ENCODE peak calls at places on chromosomes 12 and 14, in four cellular contexts. One of them, this sample, is unnamed.

GRCh38 chr14:65010211-65010931 is 23.7 kb downstream of the FNTB start:
- DNase-seq in HuH-7.5: no peak
- DNase-seq in CD4-positive, alpha-beta memory T cell: no peak
- DNase-seq in brain microvascular endothelial cell: no peak
- DNase-seq in this sample: no peak

GRCh38 chr12:120438495-120439198 is 734 bp downstream of the COX6A1 start:
- DNase-seq in HuH-7.5: no peak
- DNase-seq in CD4-positive, alpha-beta memory T cell: no peak
- DNase-seq in brain microvascular endothelial cell: no peak
- DNase-seq in this sample: no peak

GRCh38 chr12:18400186-18400585 is 138.9 kb downstream of the PIK3C2G start:
- DNase-seq in HuH-7.5: no peak
- DNase-seq in CD4-positive, alpha-beta memory T cell: no peak
- DNase-seq in brain microvascular endothelial cell: peak
- DNase-seq in this sample: no peak

GRCh38 chr14:71498151-71498734 is 434.0 kb upstream of the RGS6 start:
- DNase-seq in HuH-7.5: no peak
- DNase-seq in CD4-positive, alpha-beta memory T cell: no peak
- DNase-seq in brain microvascular endothelial cell: no peak
- DNase-seq in this sample: no peak

GRCh38 chr12:117850048-117850447 is 118.7 kb downstream of the KSR2 start:
- DNase-seq in HuH-7.5: peak
- DNase-seq in CD4-positive, alpha-beta memory T cell: no peak
- DNase-seq in brain microvascular endothelial cell: peak
- DNase-seq in this sample: peak

GRCh38 chr14:68141531-68142088 is 322.0 kb downstream of the RAD51B start:
- DNase-seq in HuH-7.5: no peak
- DNase-seq in CD4-positive, alpha-beta memory T cell: no peak
- DNase-seq in brain microvascular endothelial cell: no peak
- DNase-seq in this sample: no peak

GRCh38 chr12:81450920-81451739 is 308.0 kb downstream of the PPFIA2 start:
- DNase-seq in HuH-7.5: peak
- DNase-seq in CD4-positive, alpha-beta memory T cell: no peak
- DNase-seq in brain microvascular endothelial cell: peak
- DNase-seq in this sample: peak

GRCh38 chr12:131825146-131825892 is 2.9 kb upstream of the MMP17 start:
- DNase-seq in HuH-7.5: no peak
- DNase-seq in CD4-positive, alpha-beta memory T cell: no peak
- DNase-seq in brain microvascular endothelial cell: no peak
- DNase-seq in this sample: no peak

GRCh38 chr14:104151028-104151385 is 12.6 kb downstream of the KIF26A start:
- DNase-seq in HuH-7.5: no peak
- DNase-seq in CD4-positive, alpha-beta memory T cell: no peak
- DNase-seq in brain microvascular endothelial cell: no peak
- DNase-seq in this sample: no peak

GRCh38 chr12:57370084-57370483 is 60.8 kb downstream of the R3HDM2 start:
- DNase-seq in HuH-7.5: no peak
- DNase-seq in CD4-positive, alpha-beta memory T cell: no peak
- DNase-seq in brain microvascular endothelial cell: no peak
- DNase-seq in this sample: no peak

GRCh38 chr12:47776471-47777143 is 3.6 kb downstream of the SLC48A1 start:
- DNase-seq in HuH-7.5: no peak
- DNase-seq in CD4-positive, alpha-beta memory T cell: no peak
- DNase-seq in brain microvascular endothelial cell: no peak
- DNase-seq in this sample: no peak

GRCh38 chr14:23147676-23148075 is 28.6 kb upstream of the CEBPE start:
- DNase-seq in HuH-7.5: no peak
- DNase-seq in CD4-positive, alpha-beta memory T cell: no peak
- DNase-seq in brain microvascular endothelial cell: no peak
- DNase-seq in this sample: no peak

GRCh38 chr14:39212034-39212433 is 21.7 kb upstream of the MIA2 start:
- DNase-seq in HuH-7.5: no peak
- DNase-seq in CD4-positive, alpha-beta memory T cell: no peak
- DNase-seq in brain microvascular endothelial cell: no peak
- DNase-seq in this sample: no peak

GRCh38 chr12:115617391-115617790 is 660.1 kb downstream of the MED13L start:
- DNase-seq in HuH-7.5: no peak
- DNase-seq in CD4-positive, alpha-beta memory T cell: no peak
- DNase-seq in brain microvascular endothelial cell: no peak
- DNase-seq in this sample: no peak

GRCh38 chr12:52440821-52441319 is 6.7 kb upstream of the KRT75 start:
- DNase-seq in HuH-7.5: no peak
- DNase-seq in CD4-positive, alpha-beta memory T cell: no peak
- DNase-seq in brain microvascular endothelial cell: peak
- DNase-seq in this sample: no peak

GRCh38 chr12:65449400-65449799 is 170.9 kb downstream of the MSRB3 start:
- DNase-seq in HuH-7.5: no peak
- DNase-seq in CD4-positive, alpha-beta memory T cell: no peak
- DNase-seq in brain microvascular endothelial cell: no peak
- DNase-seq in this sample: no peak

This sample was measured in HEK293T.